ENCODE peak calls at places on chromosomes 13 and 19, in nine cellular contexts. Y is psoas muscle; R is thoracic aorta; J is right atrium auricular region; K is breast epithelium; F is stomach; T is CD8-positive, alpha-beta T cell; H is effector memory CD4-positive, alpha-beta T cell; C is A549. A is an unnamed sample.

GRCh38 chr13:27644302-27644701 is 22.6 kb downstream of the POLR1D start:
- DNase-seq in Y (no peak), R (no peak), J (no peak), K (no peak), F (no peak), T (no peak), H (no peak), C (no peak), A (no peak)

GRCh38 chr13:64917566-64917965 is 2312.6 kb downstream of the PCDH9 start:
- DNase-seq in Y (no peak), R (no peak), J (no peak), K (no peak), F (no peak), T (no peak), H (no peak), C (no peak), A (no peak)

GRCh38 chr19:10118960-10119359 is 739 bp downstream of the EIF3G start:
- DNase-seq in Y (no peak), R (no peak), J (no peak), K (no peak), F (no peak), T (no peak), H (no peak), C (no peak), A (no peak)

GRCh38 chr13:77571956-77572355 is 36.5 kb downstream of the SCEL start:
- DNase-seq in Y (no peak), R (no peak), J (no peak), K (no peak), F (no peak), T (no peak), H (no peak), C (no peak), A (no peak)

GRCh38 chr13:48446454-48446853 is 33.5 kb upstream of the LPAR6 start:
- DNase-seq in Y (no peak), R (no peak), J (no peak), K (no peak), F (no peak), T (no peak), H (no peak), C (no peak), A (no peak)

GRCh38 chr19:14676762-14677161 is 2.1 kb upstream of the ADGRE3 start:
- DNase-seq in Y (no peak), R (no peak), J (no peak), K (no peak), F (no peak), T (no peak), H (no peak), C (no peak), A (no peak)

GRCh38 chr13:110915874-110916670 is 1.2 kb upstream of the ANKRD10 start:
- DNase-seq in Y (no peak), R (no peak), J (no peak), K (no peak), F (no peak), T (no peak), H (no peak), C (no peak), A (no peak)

GRCh38 chr19:10871711-10872550 is 578 bp downstream of the CARM1 start:
- DNase-seq in Y (peak; percentile 58), R (no peak), J (no peak), K (no peak), F (peak; percentile 41), T (no peak), H (peak; percentile 3), C (no peak), A (no peak)

GRCh38 chr13:110565296-110565695 is 3.8 kb upstream of the RAB20 start:
- DNase-seq in Y (no peak), R (no peak), J (no peak), K (no peak), F (no peak), T (no peak), H (no peak), C (no peak), A (no peak)

GRCh38 chr19:27774827-27775226 is 1438.1 kb downstream of the UQCRFS1 start:
- DNase-seq in Y (no peak), R (no peak), J (peak; percentile 40), K (no peak), F (no peak), T (no peak), H (no peak), C (peak; percentile 76), A (no peak)

GRCh38 chr19:48123907-48124675 is 13.5 kb upstream of the PLA2G4C start:
- DNase-seq in Y (no peak), R (no peak), J (no peak), K (no peak), F (no peak), T (no peak), H (no peak), C (peak; percentile 36), A (no peak)

GRCh38 chr13:30898721-30899188 is 7.3 kb upstream of the MEDAG start:
- DNase-seq in Y (peak; percentile 54), R (peak; percentile 48), J (peak; percentile 83), K (no peak), F (no peak), T (no peak), H (no peak), C (peak; percentile 13), A (no peak)

GRCh38 chr13:74132152-74132767 is 1.9 kb downstream of the KLF12 start:
- DNase-seq in Y (no peak), R (no peak), J (no peak), K (no peak), F (no peak), T (no peak), H (peak; percentile 45), C (no peak), A (no peak)

GRCh38 chr13:90412980-90413379 is 934.5 kb upstream of the MIR17HG start:
- DNase-seq in Y (no peak), R (no peak), J (no peak), K (no peak), F (no peak), T (no peak), H (no peak), C (no peak), A (no peak)

GRCh38 chr19:17471410-17472125 is 1.2 kb downstream of the SLC27A1 start:
- DNase-seq in Y (no peak), R (no peak), J (no peak), K (no peak), F (no peak), T (no peak), H (no peak), C (no peak), A (no peak)
- H3K4me3 ChIP-seq in Y (peak overlapping the region; percentile 88), R (peak overlapping the region; percentile 84), J (peak overlapping the region; percentile 93), K (peak overlapping the region; percentile 87), F (peak overlapping the region; percentile 78), T (peak overlapping the region; percentile 62), H (no peak overlapping the region), C (no peak overlapping the region), A (peak overlapping the region; percentile 90)

GRCh38 chr19:45066921-45067661 is 9.2 kb downstream of the ZNF296 start:
- DNase-seq in Y (no peak), R (no peak), J (no peak), K (no peak), F (no peak), T (no peak), H (no peak), C (no peak), A (no peak)

GRCh38 chr19:45070214-45070613 is 6.1 kb downstream of the ZNF296 start:
- DNase-seq in Y (no peak), R (no peak), J (no peak), K (no peak), F (no peak), T (no peak), H (no peak), C (no peak), A (no peak)

GRCh38 chr19:45068041-45068440 is 8.2 kb downstream of the ZNF296 start:
- DNase-seq in Y (no peak), R (no peak), J (no peak), K (no peak), F (no peak), T (no peak), H (no peak), C (no peak), A (no peak)

GRCh38 chr19:45070861-45071544 is 5.3 kb downstream of the ZNF296 start:
- DNase-seq in Y (no peak), R (no peak), J (no peak), K (peak; percentile 93), F (peak; percentile 83), T (no peak), H (no peak), C (no peak), A (no peak)

GRCh38 chr19:45069056-45069455 is 7.2 kb downstream of the ZNF296 start:
- DNase-seq in Y (no peak), R (no peak), J (no peak), K (peak; percentile 84), F (peak; percentile 82), T (no peak), H (no peak), C (peak; percentile 74), A (no peak)
- H3K27ac ChIP-seq in Y (no peak overlapping the region), R (no peak overlapping the region), J (no peak overlapping the region), K (peak overlapping the region; percentile 66), F (no peak overlapping the region), T (no peak overlapping the region), H (no peak overlapping the region), C (no peak overlapping the region), A (no peak overlapping the region)

DNA sequence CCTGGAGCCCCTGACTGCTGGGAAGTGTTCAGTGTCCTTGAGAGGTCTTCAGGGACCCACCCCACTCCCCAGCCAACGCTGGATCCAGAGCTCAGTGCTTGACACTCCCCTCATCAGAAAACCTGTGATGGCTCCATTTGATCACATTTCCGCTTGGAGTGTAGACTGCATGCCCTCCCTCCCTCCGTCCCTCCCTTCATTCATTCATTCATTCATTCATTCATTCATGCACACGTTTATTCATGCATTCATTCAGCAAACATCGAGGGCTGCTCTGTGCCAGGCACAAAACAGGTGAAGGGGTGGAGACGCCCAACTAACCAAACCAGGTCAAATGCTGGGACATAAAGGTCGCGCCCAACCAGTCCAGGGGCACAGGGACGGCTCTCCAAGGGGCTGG is 13.7 kb downstream of the PGLS start:
- DNase-seq in Y (no peak), R (no peak), J (no peak), K (no peak), F (no peak), T (no peak), H (no peak), C (no peak), A (no peak)
- H3K4me1 ChIP-seq in Y (no peaks in the 10 kb centered on the region), R (no peaks in the 10 kb centered on the region), J (peaks cover 5% of the 10 kb centered on the region), K (no peaks in the 10 kb centered on the region), F (no peaks in the 10 kb centered on the region), T (peaks cover 39% of the 10 kb centered on the region), H (peaks cover 20% of the 10 kb centered on the region), C (no peaks in the 10 kb centered on the region), A (no peaks in the 10 kb centered on the region)

GRCh38 chr19:54918499-54918898 is 12.6 kb downstream of the NCR1 start:
- DNase-seq in Y (no peak), R (no peak), J (no peak), K (no peak), F (no peak), T (no peak), H (no peak), C (no peak), A (no peak)

GRCh38 chr19:54921082-54921481 is 15.1 kb downstream of the NCR1 start:
- DNase-seq in Y (no peak), R (no peak), J (no peak), K (no peak), F (no peak), T (no peak), H (no peak), C (no peak), A (no peak)

DNA sequence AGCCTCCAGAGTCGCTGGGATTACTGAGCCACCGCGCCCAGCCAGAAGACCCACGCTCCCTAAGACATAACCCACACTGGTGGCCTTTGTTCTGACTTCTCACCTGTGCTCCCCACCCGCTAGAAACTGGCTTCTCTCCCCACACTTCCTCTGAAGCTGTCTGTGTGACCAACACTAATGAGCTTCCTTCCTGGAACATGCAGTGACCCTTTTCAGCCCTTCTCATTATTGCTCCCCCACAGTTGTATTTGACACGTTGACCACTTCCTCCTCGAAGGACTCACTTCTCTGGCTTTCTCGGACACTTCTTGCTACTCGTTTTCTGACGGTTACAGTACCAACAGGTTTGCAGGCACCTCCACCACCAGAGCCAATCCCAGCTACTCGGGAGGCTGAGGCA is 10.9 kb downstream of the NCR1 start:
- DNase-seq in Y (no peak), R (no peak), J (no peak), K (no peak), F (no peak), T (no peak), H (no peak), C (no peak), A (no peak)
- H3K4me3 ChIP-seq in Y (no peak overlapping the region), R (no peak overlapping the region), J (no peak overlapping the region), K (no peak overlapping the region), F (no peak overlapping the region), T (no peak overlapping the region), H (no peak overlapping the region), C (no peak overlapping the region), A (no peak overlapping the region)

A was measured in iPS DF 6.9.